ENCODE peak calls at places on chromosomes 13 and 19, in nine cellular contexts. B is A549, Z is fibroblast of lung, U is epithelial cell of esophagus, L is left lung, V is astrocyte of the cerebellum, R is adrenal gland, W is Caco-2, N is heart left ventricle. A is an unnamed sample.

GRCh38 chr19:18860302-18860700 is 28.5 kb downstream of the UPF1 start:
- DNase-seq in R (no peak), B (no peak), W (no peak), N (no peak), U (no peak), V (no peak), Z (no peak), L (no peak), A (no peak)

GRCh38 chr19:44609219-44609618 is 4.1 kb upstream of the IGSF23 start:
- DNase-seq in V (no peak), R (no peak), U (no peak), Z (peak; percentile 49), W (no peak), B (no peak), N (no peak), L (no peak), A (no peak)

GRCh38 chr19:14347999-14348889 is 33.0 kb upstream of the ADGRE5 start:
- DNase-seq in B (peak; percentile 76), L (peak; percentile 94), V (no peak), N (peak; percentile 86), R (peak; percentile 51), W (peak; percentile 62), U (peak; percentile 41), Z (peak; percentile 25), A (no peak)

GRCh38 chr13:38398810-38399493 is 49.3 kb downstream of the UFM1 start:
- DNase-seq in L (no peak), U (peak; percentile 50), R (no peak), W (no peak), B (no peak), V (no peak), N (no peak), Z (peak; percentile 64), A (no peak)

GRCh38 chr19:48858984-48859710 is 9.3 kb downstream of the PLEKHA4 start:
- DNase-seq in Z (no peak), W (no peak), R (no peak), L (peak; percentile 92), B (no peak), U (no peak), V (no peak), N (peak; percentile 78), A (no peak)

GRCh38 chr13:53411443-53411842 is 382.8 kb downstream of the OLFM4 start:
- DNase-seq in Z (no peak), W (no peak), R (no peak), B (no peak), U (no peak), V (no peak), L (no peak), N (no peak), A (no peak)

GRCh38 chr13:46751811-46752635 is 44.9 kb downstream of the ESD start:
- DNase-seq in B (no peak), L (no peak), W (no peak), R (no peak), N (no peak), U (no peak), V (peak; percentile 52), Z (peak; percentile 72), A (no peak)

GRCh38 chr19:45747513-45747912 is 14.3 kb downstream of the MEIOSIN start:
- DNase-seq in N (no peak), B (no peak), R (no peak), L (no peak), V (no peak), Z (no peak), W (no peak), U (no peak), A (no peak)

GRCh38 chr13:28659611-28659970 is 661 bp downstream of the POMP start:
- DNase-seq in U (peak; percentile 57), Z (peak; percentile 72), W (no peak), R (no peak), B (no peak), V (peak; percentile 29), N (no peak), L (no peak), A (no peak)

GRCh38 chr19:4803736-4804695 is 12.5 kb downstream of the FEM1A start:
- DNase-seq in W (peak; percentile 69), N (peak; percentile 79), Z (peak; percentile 28), V (no peak), L (peak; percentile 87), R (no peak), U (peak; percentile 53), B (peak; percentile 47), A (no peak)

GRCh38 chr19:7709932-7710460 is 8.1 kb upstream of the FCER2 start:
- DNase-seq in R (no peak), L (no peak), Z (no peak), W (no peak), U (no peak), B (no peak), V (no peak), N (no peak), A (no peak)

GRCh38 chr13:113245858-113246791 is 36.7 kb downstream of the CUL4A start:
- DNase-seq in L (no peak), B (no peak), Z (no peak), V (no peak), R (no peak), W (no peak), N (no peak), U (peak; percentile 19), A (no peak)

GRCh38 chr19:2885736-2886135 is 15.0 kb upstream of the ZNF57 start:
- DNase-seq in L (no peak), W (no peak), V (no peak), N (no peak), U (no peak), Z (no peak), B (no peak), R (no peak), A (no peak)

GRCh38 chr13:34640179-34640929 is 301.7 kb upstream of the NBEA start:
- DNase-seq in R (no peak), V (no peak), W (no peak), U (no peak), L (no peak), B (no peak), N (no peak), Z (peak; percentile 30), A (no peak)

GRCh38 chr13:101150998-101151397 is 265.3 kb downstream of the NALCN start:
- DNase-seq in B (no peak), W (no peak), U (no peak), R (no peak), V (no peak), N (no peak), L (no peak), Z (peak; percentile 34), A (no peak)

GRCh38 chr19:3227054-3227626 is 2.7 kb downstream of the CELF5 start:
- DNase-seq in Z (no peak), L (no peak), V (no peak), B (no peak), N (no peak), R (no peak), U (no peak), W (no peak), A (no peak)

GRCh38 chr13:30181856-30182651 is 125.3 kb downstream of the KATNAL1 start:
- DNase-seq in N (no peak), R (no peak), B (no peak), U (no peak), V (no peak), W (no peak), L (no peak), Z (no peak), A (no peak)

GRCh38 chr13:75687145-75687763 is 51.1 kb downstream of the LMO7 start:
- DNase-seq in L (no peak), R (no peak), U (peak; percentile 77), Z (peak; percentile 43), V (peak; percentile 40), W (no peak), N (no peak), B (no peak), A (peak; percentile 17)

GRCh38 chr13:112220296-112220875 is 153.4 kb downstream of the SOX1 start:
- DNase-seq in Z (no peak), W (no peak), B (no peak), N (no peak), U (no peak), L (no peak), R (no peak), V (no peak), A (no peak)
- H3K4me3 ChIP-seq in Z (no peak overlapping the region), W (no peak overlapping the region), B (no peak overlapping the region), N (no peak overlapping the region), U (no peak overlapping the region), L (no peak overlapping the region), R (no peak overlapping the region), V (no peak overlapping the region), A (no peak overlapping the region)

GRCh38 chr19:56252699-56253422 is 19.7 kb upstream of the EDDM13 start:
- DNase-seq in V (peak; percentile 24), R (peak; percentile 80), L (peak; percentile 94), B (peak; percentile 68), Z (peak; percentile 62), N (peak; percentile 90), U (peak; percentile 86), W (peak; percentile 74), A (peak; percentile 52)

GRCh38 chr19:56258272-56258671 is 14.3 kb upstream of the EDDM13 start:
- DNase-seq in W (no peak), V (no peak), L (no peak), B (no peak), N (no peak), Z (no peak), U (no peak), R (no peak), A (no peak)

DNA sequence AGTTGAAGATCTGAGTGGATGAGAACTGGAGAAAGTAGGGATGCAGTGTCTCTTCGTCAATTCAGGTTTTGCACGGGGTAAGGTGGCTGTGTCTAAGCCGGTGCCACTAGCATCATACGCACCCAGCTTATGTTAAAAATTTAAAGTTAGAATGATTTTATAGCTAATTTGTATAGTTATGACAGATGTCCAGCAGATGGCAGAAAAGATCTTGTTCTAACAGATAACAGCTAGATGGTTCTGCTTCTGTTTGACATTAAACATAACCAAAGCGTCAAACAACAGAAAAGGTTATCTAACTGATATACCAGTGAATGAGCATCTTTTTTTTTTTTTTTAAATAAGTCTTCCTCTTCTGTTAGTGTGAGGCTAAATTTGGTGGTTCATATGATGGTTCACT is 18.8 kb upstream of the EDDM13 start:
- DNase-seq in Z (peak; percentile 51), V (peak; percentile 37), N (no peak), L (no peak), R (no peak), W (no peak), B (peak; percentile 44), U (peak; percentile 76), A (peak; percentile 60)
- TF ChIP-seq CTCF in Z (no peak), V (peak; percentile 11), N (peak; percentile 61), L (peak; percentile 21), R (peak; percentile 52), W (peak; percentile 45), B (peak; percentile 56), U (peak; percentile 48), A (peak; percentile 50)

GRCh38 chr19:34501339-34502320 is 20.1 kb downstream of the WTIP start:
- DNase-seq in W (peak; percentile 90), Z (peak; percentile 83), U (peak; percentile 93), R (peak; percentile 93), B (peak; percentile 99), L (peak; percentile 99), V (peak; percentile 78), N (peak; percentile 96), A (peak; percentile 63)
- H3K4me3 ChIP-seq in W (no peak overlapping the region), Z (no peak overlapping the region), U (no peak overlapping the region), R (no peak overlapping the region), B (no peak overlapping the region), L (no peak overlapping the region), V (no peak overlapping the region), N (no peak overlapping the region), A (no peak overlapping the region)

DNA sequence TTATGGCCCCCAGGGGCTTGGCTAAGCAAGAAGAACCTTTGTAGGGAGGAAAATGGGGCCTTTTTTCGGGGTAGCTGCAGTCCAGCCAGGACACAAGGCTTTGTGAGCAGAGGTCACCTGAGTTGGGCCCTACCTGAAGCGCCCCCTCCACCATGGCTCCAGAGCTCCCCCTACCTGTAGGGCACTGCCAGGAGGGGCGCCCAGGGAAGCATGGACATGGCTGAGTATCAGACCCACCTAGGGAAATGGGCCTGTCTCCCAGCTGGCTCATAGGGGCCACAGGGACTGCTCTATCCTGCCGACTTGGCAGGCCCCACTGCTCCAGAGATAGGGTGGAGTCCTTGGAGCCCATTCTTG is 9.0 kb upstream of the CEBPA start:
- DNase-seq in R (no peak), Z (no peak), U (no peak), W (no peak), N (no peak), L (peak; percentile 85), B (no peak), V (no peak), A (no peak)
- TF ChIP-seq CTCF in R (no peak), Z (no peak), U (no peak), W (peak; percentile 55), N (no peak), L (no peak), B (peak; percentile 48), V (no peak), A (peak; percentile 44)

A was measured in LNCaP clone FGC.